ENCODE peak calls at places on chromosomes 4 and X, in ten cellular contexts. E, Y, L, C, P, S, Z, N, Q and T are unnamed samples.

GRCh38 chrX:123962006-123962485 is 540 bp downstream of the STAG2 start:
- DNase-seq in E (no peak), Y (no peak), L (no peak), C (peak; percentile 53), P (no peak), S (no peak), Z (peak; percentile 0), N (no peak), Q (no peak), T (no peak)

GRCh38 chr4:183287309-183287659 is 32.8 kb downstream of the CLDN22 start:
- DNase-seq in E (no peak), Y (no peak), L (no peak), C (no peak), P (no peak), S (no peak), Z (no peak), N (no peak), Q (no peak), T (no peak)

GRCh38 chr4:24613474-24613873 is 29.1 kb upstream of the DHX15 start:
- DNase-seq in E (no peak), Y (no peak), L (no peak), C (no peak), P (no peak), S (no peak), Z (no peak), N (no peak), Q (no peak), T (no peak)

GRCh38 chrX:21723814-21724213 is 34.1 kb downstream of the SMPX start:
- DNase-seq in E (no peak), Y (no peak), L (no peak), C (peak; percentile 25), P (no peak), S (no peak), Z (no peak), N (no peak), Q (no peak), T (no peak)

GRCh38 chrX:70455366-70456202 is 10.9 kb downstream of the DLG3 start:
- DNase-seq in E (no peak), Y (no peak), L (no peak), C (no peak), P (no peak), S (no peak), Z (no peak), N (peak; percentile 47), Q (no peak), T (no peak)

GRCh38 chr4:149638073-149638472 is 177.6 kb downstream of the IQCM start:
- DNase-seq in E (no peak), Y (no peak), L (no peak), C (no peak), P (peak; percentile 64), S (no peak), Z (no peak), N (no peak), Q (peak; percentile 68), T (no peak)

GRCh38 chr4:23232987-23233386 is 540.2 kb downstream of the GBA3 start:
- DNase-seq in E (no peak), Y (no peak), L (no peak), C (no peak), P (peak; percentile 7), S (no peak), Z (no peak), N (no peak), Q (no peak), T (no peak)

GRCh38 chr4:190121759-190122158 is 51.8 kb upstream of the DUX4 start:
- DNase-seq in E (no peak), Y (no peak), L (no peak), C (no peak), P (no peak), S (no peak), Z (peak; percentile 60), N (no peak), Q (no peak), T (no peak)

GRCh38 chrX:137565921-137566745 is at the start of gene ZIC3:
- DNase-seq in E (no peak), Y (no peak), L (no peak), C (no peak), P (peak; percentile 48), S (no peak), Z (no peak), N (peak; percentile 84), Q (peak; percentile 0), T (no peak)

GRCh38 chr4:141845901-141846300 is 209.5 kb downstream of the IL15 start:
- DNase-seq in E (no peak), Y (no peak), L (no peak), C (no peak), P (no peak), S (no peak), Z (no peak), N (no peak), Q (no peak), T (no peak)

GRCh38 chr4:9952415-9952950 is 68.8 kb downstream of the SLC2A9 start:
- DNase-seq in E (no peak), Y (no peak), L (no peak), C (no peak), P (peak; percentile 63), S (no peak), Z (no peak), N (no peak), Q (no peak), T (no peak)

GRCh38 chr4:39083164-39083563 is 21.1 kb downstream of the KLHL5 start:
- DNase-seq in E (no peak), Y (no peak), L (no peak), C (no peak), P (peak; percentile 28), S (no peak), Z (no peak), N (no peak), Q (peak; percentile 45), T (no peak)

GRCh38 chrX:97400492-97400891 is 516.8 kb downstream of the RPA4 start:
- DNase-seq in E (no peak), Y (no peak), L (no peak), C (no peak), P (no peak), S (no peak), Z (no peak), N (no peak), Q (no peak), T (no peak)

GRCh38 chr4:141905751-141906150 is 269.4 kb downstream of the IL15 start:
- DNase-seq in E (no peak), Y (no peak), L (no peak), C (no peak), P (peak; percentile 79), S (no peak), Z (peak; percentile 30), N (no peak), Q (peak; percentile 97), T (no peak)

GRCh38 chr4:140893939-140894338 is 137.8 kb upstream of the TBC1D9 start:
- DNase-seq in E (no peak), Y (no peak), L (no peak), C (no peak), P (no peak), S (no peak), Z (no peak), N (no peak), Q (peak; percentile 92), T (no peak)

GRCh38 chrX:24899391-24899790 is 116.4 kb downstream of the ARX start:
- DNase-seq in E (no peak), Y (no peak), L (no peak), C (no peak), P (no peak), S (no peak), Z (no peak), N (no peak), Q (peak; percentile 3), T (no peak)

GRCh38 chr4:177480796-177481195 is 38.6 kb upstream of the AGA start:
- DNase-seq in E (no peak), Y (no peak), L (no peak), C (no peak), P (peak; percentile 72), S (no peak), Z (peak; percentile 26), N (no peak), Q (peak; percentile 22), T (no peak)

GRCh38 chr4:7411896-7412585 is 22.7 kb downstream of the PSAPL1 start:
- DNase-seq in E (no peak), Y (no peak), L (no peak), C (peak; percentile 41), P (no peak), S (no peak), Z (no peak), N (peak; percentile 34), Q (no peak), T (no peak)

GRCh38 chr4:4995103-4995761 is 24.0 kb downstream of the CYTL1 start:
- DNase-seq in E (peak; percentile 14), Y (peak; percentile 32), L (no peak), C (peak; percentile 12), P (peak; percentile 49), S (no peak), Z (peak; percentile 62), N (peak; percentile 90), Q (peak; percentile 68), T (peak; percentile 18)

GRCh38 chr4:5146248-5146647 is 95.0 kb downstream of the STK32B start:
- DNase-seq in E (no peak), Y (no peak), L (no peak), C (no peak), P (no peak), S (no peak), Z (no peak), N (no peak), Q (no peak), T (no peak)

GRCh38 chrX:136754641-136755040 is 26.1 kb downstream of the ARHGEF6 start:
- DNase-seq in E (no peak), Y (no peak), L (no peak), C (no peak), P (no peak), S (no peak), Z (no peak), N (no peak), Q (peak; percentile 80), T (no peak)

GRCh38 chrX:70352473-70352872 is 62.6 kb downstream of the KIF4A start:
- DNase-seq in E (no peak), Y (no peak), L (no peak), C (no peak), P (no peak), S (no peak), Z (no peak), N (no peak), Q (no peak), T (no peak)

GRCh38 chr4:153211986-153212720 is 7.9 kb downstream of the TRIM2 start:
- DNase-seq in E (no peak), Y (no peak), L (no peak), C (no peak), P (peak; percentile 94), S (no peak), Z (no peak), N (no peak), Q (peak; percentile 86), T (no peak)

GRCh38 chr4:152784490-152785195 is 4.9 kb downstream of the ARFIP1 start:
- DNase-seq in E (no peak), Y (no peak), L (no peak), C (peak; percentile 15), P (peak; percentile 62), S (no peak), Z (peak; percentile 9), N (no peak), Q (peak; percentile 83), T (no peak)

GRCh38 chr4:84727491-84727890 is 144.6 kb downstream of the CDS1 start:
- DNase-seq in E (no peak), Y (no peak), L (no peak), C (no peak), P (no peak), S (no peak), Z (no peak), N (no peak), Q (no peak), T (no peak)